ENCODE peak calls at places on chromosome 5, in five cellular contexts. Q is pancreas; F is mesendoderm; S is lower leg skin; G is stimulated activated CD8-positive, alpha-beta memory T cell treated with anti-CD3 and anti-CD28 coated beads, Interleukin-7, amount 100 ng/mL, for 4 hours. W is an unnamed sample.

GRCh38 chr5:83590966-83591365 is 119.4 kb downstream of the VCAN start:
- DNase-seq in Q (no peak), F (no peak), S (no peak), G (no peak), W (no peak)

GRCh38 chr5:37737326-37738056 is 102.3 kb downstream of the GDNF start:
- DNase-seq in Q (no peak), F (no peak), S (no peak), G (no peak), W (no peak)

GRCh38 chr5:112635276-112635675 is 102.4 kb upstream of the APC start:
- DNase-seq in Q (no peak), F (peak; percentile 74), S (no peak), G (no peak), W (no peak)

GRCh38 chr5:134090482-134090881 is 24.0 kb upstream of the TCF7 start:
- DNase-seq in Q (no peak), F (no peak), S (no peak), G (no peak), W (no peak)

GRCh38 chr5:61200582-61201155 is 38.4 kb upstream of the SMIM15 start:
- DNase-seq in Q (no peak), F (peak; percentile 42), S (no peak), G (no peak), W (no peak)

GRCh38 chr5:98193921-98194760 is 579.3 kb upstream of the RGMB start:
- DNase-seq in Q (no peak), F (no peak), S (no peak), G (no peak), W (no peak)

GRCh38 chr5:160318409-160318808 is 6.0 kb upstream of the CCNJL start:
- DNase-seq in Q (no peak), F (no peak), S (no peak), G (no peak), W (no peak)

GRCh38 chr5:178231736-178232123 is 872 bp downstream of the PHYKPL start:
- DNase-seq in Q (no peak), F (no peak), S (no peak), G (no peak), W (no peak)

GRCh38 chr5:125277494-125278154 is 531.2 kb upstream of the ZNF608 start:
- DNase-seq in Q (no peak), F (peak; percentile 48), S (no peak), G (no peak), W (no peak)

GRCh38 chr5:123720955-123721354 is 209.0 kb downstream of the CSNK1G3 start:
- DNase-seq in Q (no peak), F (no peak), S (no peak), G (no peak), W (no peak)

GRCh38 chr5:10863763-10864383 is 102.8 kb upstream of the DAP start:
- DNase-seq in Q (peak; percentile 64), F (peak; percentile 80), S (peak; percentile 31), G (peak; percentile 4), W (peak; percentile 44)

GRCh38 chr5:134142088-134142487 is 27.6 kb downstream of the TCF7 start:
- DNase-seq in Q (peak; percentile 6), F (no peak), S (peak; percentile 10), G (no peak), W (no peak)

GRCh38 chr5:120207139-120207538 is 257.0 kb upstream of the PRR16 start:
- DNase-seq in Q (no peak), F (no peak), S (no peak), G (no peak), W (no peak)

GRCh38 chr5:100444961-100445360 is 90.2 kb upstream of the FAM174A start:
- DNase-seq in Q (no peak), F (no peak), S (no peak), G (no peak), W (no peak)

GRCh38 chr5:58016329-58016728 is 443.6 kb downstream of the PLK2 start:
- DNase-seq in Q (no peak), F (no peak), S (no peak), G (no peak), W (no peak)

GRCh38 chr5:148949871-148950863 is 112.7 kb downstream of the SH3TC2 start:
- DNase-seq in Q (no peak), F (peak; percentile 67), S (no peak), G (no peak), W (no peak)

W was measured in right lobe of liver.